ENCODE peak calls at places on chromosomes 3 and 15, in six cellular contexts. W is T-helper 9 cell, U is foreskin fibroblast, P is NCI-H460, V is psoas muscle, D is GM23248. K is an unnamed sample.

GRCh38 chr3:177820683-177821316 is 623.5 kb upstream of the TBL1XR1 start:
- DNase-seq in V (no peak), W (no peak), U (peak), P (no peak), D (no peak), K (no peak)

GRCh38 chr15:82768414-82769081 is 37.3 kb downstream of the FSD2 start:
- DNase-seq in U (peak), P (no peak), D (peak), V (peak), W (no peak), K (no peak)

GRCh38 chr3:8450618-8451017 is 51.0 kb upstream of the LMCD1 start:
- DNase-seq in P (no peak), W (no peak), V (no peak), D (peak), U (peak), K (no peak)

GRCh38 chr15:55343168-55343567 is 24.1 kb downstream of the PIGB start:
- DNase-seq in V (no peak), W (no peak), P (no peak), D (no peak), U (no peak), K (no peak)

GRCh38 chr15:84772467-84772866 is 24.1 kb downstream of the ZNF592 start:
- DNase-seq in D (no peak), P (no peak), W (no peak), U (no peak), V (no peak), K (no peak)

GRCh38 chr3:64093825-64094712 is 70.8 kb upstream of the PSMD6 start:
- DNase-seq in D (no peak), U (peak), P (no peak), V (no peak), W (no peak), K (no peak)

GRCh38 chr3:9732080-9732752 is 681 bp downstream of the BRPF1 start:
- DNase-seq in V (no peak), U (peak), W (peak), D (peak), P (no peak), K (no peak)

GRCh38 chr3:21664996-21665395 is 86.0 kb downstream of the ZNF385D start:
- DNase-seq in W (no peak), D (no peak), V (no peak), U (no peak), P (no peak), K (no peak)

GRCh38 chr3:17891139-17891850 is 148.9 kb upstream of the TBC1D5 start:
- DNase-seq in P (no peak), D (peak), U (peak), V (no peak), W (no peak), K (no peak)

GRCh38 chr3:189710620-189711388 is 79.6 kb downstream of the TP63 start:
- DNase-seq in D (peak), U (peak), W (no peak), V (peak), P (peak), K (no peak)

GRCh38 chr15:63800245-63800644 is 33.5 kb downstream of the HERC1 start:
- DNase-seq in D (no peak), W (no peak), P (no peak), U (no peak), V (no peak), K (no peak)

GRCh38 chr3:190048831-190049541 is 71.7 kb downstream of the P3H2 start:
- DNase-seq in V (no peak), U (peak), P (no peak), D (peak), W (no peak), K (no peak)

GRCh38 chr3:119206611-119207511 is 33.5 kb downstream of the UPK1B start:
- DNase-seq in D (peak), V (no peak), P (no peak), W (no peak), U (no peak), K (no peak)

GRCh38 chr15:22947101-22948000 is 32.8 kb downstream of the CYFIP1 start:
- DNase-seq in W (no peak), V (no peak), P (no peak), D (no peak), U (no peak), K (no peak)

GRCh38 chr15:68820205-68820588 is 498 bp downstream of the ANP32A start:
- DNase-seq in U (peak), D (peak), V (peak), W (peak), P (no peak), K (no peak)